ENCODE peak calls at places on chromosome 5, in nine cellular contexts. P, E, R, M, D, H, K, T and Q are unnamed samples. For H3K9me3, the result is how much of the 10 kb centered on the place peaks cover.

GRCh38 chr5:62653001-62653863 is 74.6 kb downstream of the LRRC70 start:
- DNase-seq in M (no peak), R (no peak), K (no peak), H (peak), P (no peak), T (no peak), D (no peak), E (no peak), Q (no peak)

GRCh38 chr5:170818222-170818621 is 34.7 kb downstream of the GABRP start:
- DNase-seq in T (no peak), R (no peak), P (no peak), K (no peak), D (no peak), E (no peak), M (no peak), H (peak), Q (no peak)

GRCh38 chr5:22500521-22500920 is 352.6 kb downstream of the CDH12 start:
- DNase-seq in K (no peak), D (no peak), T (no peak), R (no peak), P (no peak), E (no peak), H (no peak), M (no peak), Q (no peak)

GRCh38 chr5:77560677-77561263 is 68.7 kb upstream of the WDR41 start:
- DNase-seq in H (peak), E (no peak), R (no peak), T (no peak), M (no peak), D (peak), K (no peak), P (no peak), Q (no peak)

GRCh38 chr5:81819556-81820314 is 68.8 kb upstream of the SSBP2 start:
- DNase-seq in D (peak), P (no peak), T (no peak), R (no peak), K (no peak), E (no peak), M (no peak), H (peak), Q (no peak)

GRCh38 chr5:22319798-22320197 is 533.3 kb downstream of the CDH12 start:
- DNase-seq in T (no peak), P (no peak), M (no peak), K (no peak), D (no peak), R (no peak), E (no peak), H (no peak), Q (no peak)

GRCh38 chr5:180720501-180720900 is 19.4 kb downstream of the OR2Y1 start:
- DNase-seq in T (no peak), H (no peak), K (no peak), P (no peak), E (no peak), R (no peak), M (no peak), D (no peak), Q (no peak)

GRCh38 chr5:157828031-157828948 is 30.7 kb downstream of the CLINT1 start:
- DNase-seq in D (peak), T (no peak), H (peak), R (no peak), K (no peak), P (no peak), M (no peak), E (no peak), Q (no peak)

GRCh38 chr5:128528126-128528525 is 9.9 kb downstream of the FBN2 start:
- DNase-seq in K (no peak), H (no peak), T (no peak), E (no peak), D (no peak), P (no peak), R (no peak), M (no peak), Q (no peak)

GRCh38 chr5:14871084-14871572 is 450 bp downstream of the ANKH start:
- DNase-seq in T (peak), H (no peak), E (no peak), P (peak), K (peak), M (peak), D (no peak), R (peak), Q (peak)

GRCh38 chr5:160242140-160242539 is 12.8 kb downstream of the FABP6 start:
- DNase-seq in R (no peak), P (no peak), H (no peak), T (no peak), E (no peak), K (no peak), D (no peak), M (no peak), Q (no peak)

GRCh38 chr5:64834611-64835010 is 65.9 kb downstream of the CWC27 start:
- DNase-seq in D (no peak), T (no peak), H (peak), R (no peak), E (no peak), K (no peak), M (no peak), P (no peak), Q (no peak)

GRCh38 chr5:23840083-23840482 is 332.7 kb downstream of the PRDM9 start:
- DNase-seq in H (no peak), R (no peak), M (no peak), E (no peak), P (no peak), T (no peak), D (no peak), K (no peak), Q (no peak)

GRCh38 chr5:135887881-135888614 is 7.6 kb downstream of the IL9 start:
- DNase-seq in D (peak), P (no peak), H (peak), T (no peak), R (no peak), E (no peak), M (no peak), K (no peak), Q (no peak)

GRCh38 chr5:59390074-59390659 is 503.4 kb downstream of the PDE4D start:
- DNase-seq in K (no peak), D (peak), E (no peak), T (no peak), M (no peak), H (peak), P (no peak), R (no peak), Q (no peak)

GRCh38 chr5:5164158-5164557 is 24.0 kb downstream of the ADAMTS16 start:
- DNase-seq in K (no peak), R (no peak), D (no peak), M (no peak), H (peak), P (no peak), T (no peak), E (no peak), Q (no peak)

GRCh38 chr5:43039468-43040286 is 442 bp downstream of the ANXA2R start:
- DNase-seq in D (peak), H (peak), E (peak), M (peak), K (peak), T (peak), P (peak), R (peak), Q (peak)

GRCh38 chr5:129743541-129744187 is 4.2 kb upstream of the MINAR2 start:
- DNase-seq in H (no peak), M (no peak), E (no peak), D (no peak), R (no peak), P (no peak), K (no peak), T (no peak), Q (no peak)

GRCh38 chr5:151469992-151470391 is 22.6 kb downstream of the SLC36A1 start:
- DNase-seq in R (no peak), E (no peak), M (no peak), P (no peak), K (no peak), H (no peak), T (no peak), D (no peak), Q (no peak)

GRCh38 chr5:59816901-59817300 is 76.6 kb downstream of the PDE4D start:
- DNase-seq in H (no peak), D (no peak), P (no peak), E (no peak), M (no peak), T (no peak), R (no peak), K (no peak), Q (no peak)

GRCh38 chr5:169742773-169743296 is 105.8 kb downstream of the DOCK2 start:
- DNase-seq in K (no peak), D (peak), P (no peak), E (no peak), T (no peak), H (peak), M (no peak), R (peak), Q (peak)

GRCh38 chr5:169744336-169744735 is 107.3 kb downstream of the DOCK2 start:
- DNase-seq in P (no peak), R (peak), E (no peak), M (no peak), D (no peak), H (no peak), T (no peak), K (no peak), Q (peak)

GRCh38 chr5:169736653-169737052 is 99.6 kb downstream of the DOCK2 start:
- DNase-seq in P (no peak), R (no peak), D (no peak), H (no peak), T (no peak), M (no peak), K (no peak), E (no peak), Q (no peak)

GRCh38 chr5:169735913-169736312 is 98.8 kb downstream of the DOCK2 start:
- DNase-seq in H (no peak), D (no peak), P (no peak), T (no peak), R (no peak), K (no peak), M (no peak), E (no peak), Q (no peak)

DNA sequence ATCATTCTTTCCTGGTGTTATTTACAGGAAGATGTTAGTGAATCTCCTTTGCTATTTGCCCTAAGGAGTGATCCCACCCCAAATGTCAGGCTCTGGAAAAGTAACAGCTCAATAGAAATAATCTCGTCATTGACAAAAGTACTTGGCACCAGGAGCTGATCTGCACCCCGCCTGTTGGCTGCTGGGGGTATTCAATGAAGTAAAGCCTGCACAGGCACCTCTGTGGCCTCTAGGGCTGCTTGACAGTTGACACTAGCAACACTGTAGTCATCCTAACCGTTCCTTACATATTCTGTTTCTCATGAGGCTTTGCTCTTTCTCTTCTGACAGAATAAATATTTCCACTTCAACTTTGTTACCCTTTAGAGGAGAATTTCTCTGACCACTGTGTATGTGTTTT is 103.4 kb downstream of the DOCK2 start:
- DNase-seq in T (no peak), P (no peak), H (no peak), E (no peak), M (no peak), D (no peak), R (no peak), K (no peak), Q (no peak)
- H3K9me3 ChIP-seq in T (under half), P (under half), H (under half), E (under half), M (under half), D (under half), R (under half), K (under half), Q (under half)

GRCh38 chr5:1777281-1778137 is 22.1 kb downstream of the MRPL36 start:
- DNase-seq in P (no peak), D (no peak), H (no peak), M (no peak), K (no peak), T (peak), E (no peak), R (no peak), Q (no peak)

GRCh38 chr5:1779782-1780620 is 19.6 kb downstream of the MRPL36 start:
- DNase-seq in D (no peak), R (no peak), T (no peak), E (no peak), P (no peak), H (no peak), M (no peak), K (no peak), Q (no peak)

GRCh38 chr5:1779021-1779680 is 20.5 kb downstream of the MRPL36 start:
- DNase-seq in M (no peak), D (no peak), E (no peak), T (no peak), K (no peak), H (no peak), R (no peak), P (no peak), Q (no peak)

GRCh38 chr5:1776831-1777230 is 22.8 kb downstream of the MRPL36 start:
- DNase-seq in H (no peak), K (no peak), R (no peak), D (no peak), M (no peak), P (no peak), T (peak), E (no peak), Q (no peak)

DNA sequence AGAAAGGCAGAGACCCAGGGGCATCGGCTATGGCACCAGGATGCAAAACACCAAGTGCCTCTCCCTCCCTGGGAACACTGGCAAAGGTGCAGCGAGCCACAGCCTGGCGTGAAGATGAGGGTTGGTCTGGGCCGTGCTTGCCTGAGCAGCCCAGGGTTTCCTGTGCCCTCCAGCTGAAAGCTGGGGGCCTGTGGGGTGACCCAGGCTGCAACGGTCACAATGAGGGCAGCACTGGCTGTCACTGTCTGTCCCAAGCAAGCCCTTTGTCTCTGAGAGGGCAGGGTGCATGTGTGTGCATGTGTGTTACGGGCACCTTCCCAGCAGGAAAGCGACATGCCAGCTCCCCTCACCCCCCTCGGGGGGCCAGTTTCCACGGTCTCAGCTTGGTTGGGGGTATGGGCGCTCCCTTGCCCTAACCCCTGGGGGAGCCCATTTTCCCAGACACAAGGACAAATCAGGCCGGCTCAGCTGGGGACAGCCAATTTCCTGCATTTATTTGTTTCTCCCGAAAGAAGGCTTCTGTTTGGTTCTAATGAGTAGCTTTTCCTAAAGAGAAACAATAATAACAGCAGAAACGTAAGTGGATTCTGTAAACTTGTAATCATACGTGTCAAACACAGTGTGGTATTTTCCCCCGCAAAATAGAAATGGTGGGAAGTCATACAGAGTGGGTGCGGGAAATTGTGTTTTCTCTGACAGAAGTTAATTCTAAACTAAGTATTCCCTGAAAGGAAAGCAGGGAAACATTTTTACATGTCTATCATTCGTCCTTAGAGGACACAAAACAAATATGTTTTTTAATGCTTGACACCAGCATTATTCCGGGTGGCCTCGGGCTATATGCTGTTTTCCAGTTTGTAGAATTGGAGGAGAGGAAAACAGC is 21.3 kb downstream of the MRPL36 start:
- DNase-seq in P (no peak), R (no peak), E (no peak), D (no peak), K (no peak), H (no peak), T (no peak), M (no peak), Q (no peak)
- H3K4me3 ChIP-seq in P (no peak), R (no peak), E (no peak), D (no peak), K (no peak), H (no peak), T (no peak), M (no peak), Q (no peak)

GRCh38 chr5:148342371-148343048 is 7.2 kb downstream of the SPINK9 start:
- DNase-seq in E (no peak), M (no peak), T (no peak), R (no peak), P (no peak), K (no peak), H (no peak), D (no peak), Q (no peak)
- H3K9me3 ChIP-seq in E (under half), M (under half), T (under half), R (under half), P (under half), K (under half), H (under half), D (under half), Q (under half)

GRCh38 chr5:91906494-91906893 is 523.4 kb upstream of the ARRDC3 start:
- DNase-seq in R (no peak), H (no peak), D (no peak), E (no peak), M (no peak), K (no peak), T (no peak), P (no peak), Q (no peak)
- H3K4me3 ChIP-seq in R (no peak), H (no peak), D (no peak), E (no peak), M (no peak), K (no peak), T (no peak), P (no peak), Q (no peak)

DNA sequence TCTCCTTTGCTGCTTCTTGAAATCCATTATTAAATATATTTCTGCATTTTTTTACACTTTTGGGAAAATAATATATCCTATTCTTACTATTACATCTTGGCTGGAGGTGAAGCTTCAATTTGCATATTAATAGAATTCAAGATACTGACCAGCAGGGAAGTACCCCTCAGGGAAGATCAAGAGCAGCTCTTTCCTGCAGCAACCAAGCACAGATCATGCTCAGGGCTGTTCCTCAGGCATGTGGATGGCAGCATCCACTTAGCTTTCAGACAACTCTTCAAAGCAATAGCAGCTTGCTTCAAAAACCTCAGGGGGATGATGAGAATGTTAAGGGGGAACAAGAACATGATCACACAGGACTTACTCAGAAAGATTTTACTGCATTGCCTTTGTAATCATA is 731.8 kb downstream of the SEMA5A start:
- DNase-seq in H (no peak), K (no peak), M (no peak), E (no peak), P (no peak), R (no peak), T (no peak), D (no peak), Q (no peak)
- H3K9me3 ChIP-seq in H (under half), K (under half), M (under half), E (under half), P (under half), R (under half), T (under half), D (under half), Q (under half)

GRCh38 chr5:149488645-149489306 is 62.5 kb downstream of the CSNK1A1 start:
- DNase-seq in T (peak), K (peak), H (no peak), R (no peak), M (no peak), D (no peak), E (no peak), P (no peak), Q (peak)

GRCh38 chr5:149487672-149488071 is 63.6 kb downstream of the CSNK1A1 start:
- DNase-seq in D (no peak), P (no peak), H (no peak), E (no peak), T (no peak), M (no peak), R (no peak), K (no peak), Q (no peak)

GRCh38 chr5:149489605-149490037 is 61.6 kb downstream of the CSNK1A1 start:
- DNase-seq in M (no peak), R (no peak), D (peak), K (no peak), E (no peak), H (peak), T (no peak), P (no peak), Q (peak)

GRCh38 chr5:149486726-149487635 is 64.3 kb downstream of the CSNK1A1 start:
- DNase-seq in R (no peak), T (no peak), E (no peak), H (peak), D (peak), M (no peak), K (no peak), P (no peak), Q (no peak)

DNA sequence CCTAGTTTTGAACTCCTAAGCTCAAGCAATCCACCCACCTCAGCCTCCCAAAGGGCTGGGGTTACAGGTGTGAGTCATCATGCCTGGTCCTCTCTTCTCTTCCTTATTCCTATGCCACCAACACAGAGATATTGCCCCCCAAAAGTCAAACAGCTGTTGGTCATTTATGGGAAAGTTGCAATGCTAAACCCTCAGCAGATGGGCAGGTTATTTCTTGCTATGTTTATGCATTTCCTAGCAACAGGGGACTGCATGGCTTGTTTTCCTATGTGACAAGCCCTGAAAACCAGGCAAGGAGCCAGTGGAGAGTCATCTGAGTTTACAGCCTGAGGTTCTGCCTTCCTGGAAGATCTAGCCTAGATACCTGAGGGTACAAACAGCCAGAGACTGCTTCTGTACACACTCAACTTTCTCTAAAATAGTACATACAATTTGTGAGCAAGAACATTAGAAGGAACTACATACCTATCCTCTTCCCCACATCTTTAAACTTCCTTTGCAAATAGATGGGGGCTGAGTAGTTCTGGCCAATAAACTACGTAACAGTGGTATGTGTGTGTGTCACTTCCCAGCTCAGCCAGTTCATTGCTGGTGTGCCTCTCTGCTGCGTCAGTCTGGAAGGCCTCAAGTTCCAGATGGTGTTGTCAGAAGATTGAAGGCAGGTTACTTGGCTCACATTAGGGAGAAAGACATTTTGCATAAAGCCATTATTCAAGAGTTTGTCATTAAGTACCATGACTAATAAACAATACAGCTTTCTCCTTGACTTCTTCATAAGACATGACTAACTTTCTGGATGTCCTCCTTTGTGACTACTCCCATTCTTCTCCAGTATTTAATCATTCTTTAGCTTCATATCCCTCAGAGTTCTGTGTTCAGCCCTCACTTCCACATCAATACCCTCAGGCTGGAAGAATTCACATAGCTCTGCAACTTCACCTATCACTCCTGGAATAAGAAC is 65.3 kb downstream of the CSNK1A1 start:
- DNase-seq in T (peak), D (peak), M (peak), K (peak), H (peak), R (no peak), E (no peak), P (no peak), Q (peak)
- H3K4me3 ChIP-seq in T (no peak), D (no peak), M (no peak), K (no peak), H (no peak), R (no peak), E (no peak), P (no peak), Q (no peak)

GRCh38 chr5:179080724-179081123 is 20.6 kb downstream of the ZNF354C start:
- DNase-seq in R (no peak), P (no peak), E (no peak), D (no peak), T (no peak), K (no peak), M (no peak), H (no peak), Q (no peak)
- H3K9me3 ChIP-seq in R (under half), P (half or more), E (half or more), D (under half), T (half or more), K (half or more), M (half or more), H (under half), Q (half or more)